ENCODE peak calls at places on chromosomes 16 and 17, in four cellular contexts. H, Y, S and K are unnamed samples.
A peak's percentile ranks its signal among the peaks of the same experiment; 100 is the strongest.

GRCh38 chr17:38451030-38451839 is 23.0 kb downstream of the ARHGAP23 start:
- DNase-seq in H (no peak), S (no peak), Y (peak; percentile 88), K (peak; percentile 78)

GRCh38 chr17:49552070-49552751 is 23.5 kb upstream of the NXPH3 start:
- DNase-seq in S (no peak), H (peak; percentile 49), Y (no peak), K (no peak)

GRCh38 chr16:58105619-58106018 is 23.6 kb downstream of the CFAP20 start:
- DNase-seq in Y (no peak), S (no peak), H (no peak), K (no peak)

GRCh38 chr17:46947236-46947635 is 24.3 kb downstream of the GOSR2 start:
- DNase-seq in S (no peak), H (no peak), Y (no peak), K (no peak)

GRCh38 chr16:10881479-10882030 is 4.6 kb downstream of the CIITA start:
- DNase-seq in S (peak; percentile 61), Y (no peak), H (no peak), K (no peak)

GRCh38 chr16:74448990-74449389 is 27.7 kb upstream of the CLEC18B start:
- DNase-seq in Y (peak; percentile 15), H (peak; percentile 87), S (peak; percentile 35), K (no peak)

GRCh38 chr17:29146369-29146972 is 33.7 kb downstream of the MYO18A start:
- DNase-seq in S (no peak), H (no peak), Y (no peak), K (no peak)

GRCh38 chr17:33964344-33964979 is 290.6 kb upstream of the CCL2 start:
- DNase-seq in Y (peak; percentile 30), S (peak; percentile 30), H (no peak), K (peak; percentile 36)

GRCh38 chr16:72285324-72285723 is 113.4 kb upstream of the PMFBP1 start:
- DNase-seq in H (no peak), S (no peak), Y (no peak), K (peak; percentile 52)

GRCh38 chr17:31722251-31723056 is 136.6 kb downstream of the COPRS start:
- DNase-seq in S (no peak), Y (no peak), H (no peak), K (no peak)

GRCh38 chr17:31318298-31319190 is 2.9 kb downstream of the EVI2A start:
- DNase-seq in S (peak; percentile 79), Y (peak; percentile 7), H (no peak), K (no peak)

GRCh38 chr17:66944365-66945203 is 19.9 kb upstream of the CACNG4 start:
- DNase-seq in H (peak; percentile 54), S (no peak), Y (peak; percentile 40), K (peak; percentile 40)

GRCh38 chr17:78997231-78997741 is 12.3 kb downstream of the CANT1 start:
- DNase-seq in S (no peak), Y (no peak), H (peak; percentile 27), K (peak; percentile 5)

GRCh38 chr16:31696968-31697743 is 169.5 kb downstream of the AHSP start:
- DNase-seq in H (peak; percentile 56), Y (peak; percentile 21), S (peak; percentile 68), K (peak; percentile 29)

GRCh38 chr16:25256821-25257503 is 683 bp downstream of the ZKSCAN2 start:
- DNase-seq in H (peak; percentile 4), S (no peak), Y (no peak), K (no peak)

GRCh38 chr17:74923538-74924249 is 379 bp upstream of the OTOP2 start:
- DNase-seq in H (peak; percentile 80), Y (peak; percentile 34), S (peak; percentile 45), K (peak; percentile 93)

GRCh38 chr16:15539197-15539596 is 103.8 kb downstream of the MARF1 start:
- DNase-seq in H (no peak), S (no peak), Y (peak; percentile 81), K (peak; percentile 42)

GRCh38 chr17:55089955-55090573 is 121.5 kb downstream of the STXBP4 start:
- DNase-seq in H (peak; percentile 82), Y (peak; percentile 17), S (peak; percentile 57), K (peak; percentile 7)

GRCh38 chr16:49953090-49953489 is 71.9 kb upstream of the CNEP1R1 start:
- DNase-seq in Y (no peak), H (no peak), S (no peak), K (no peak)

GRCh38 chr16:16830973-16831372 is 452.0 kb downstream of the NPIPA7 start:
- DNase-seq in Y (no peak), H (no peak), S (no peak), K (no peak)

GRCh38 chr17:42457107-42457787 is 1.4 kb upstream of the ATP6V0A1 start:
- DNase-seq in S (no peak), Y (no peak), H (no peak), K (no peak)

GRCh38 chr16:79600636-79601091 is at the start of gene MAF:
- DNase-seq in H (peak; percentile 16), Y (peak; percentile 93), S (peak; percentile 76), K (peak; percentile 79)

GRCh38 chr17:40810505-40810904 is 10.7 kb upstream of the KRT28 start:
- DNase-seq in H (peak; percentile 87), Y (no peak), S (no peak), K (no peak)

GRCh38 chr16:2031081-2031577 is 4.4 kb downstream of the NHERF2 start:
- DNase-seq in H (no peak), Y (no peak), S (no peak), K (no peak)

GRCh38 chr17:81115749-81116464 is 49.4 kb upstream of the PVALEF start:
- DNase-seq in Y (no peak), H (no peak), S (no peak), K (no peak)

GRCh38 chr17:42944211-42944610 is 20.0 kb downstream of the AARSD1 start:
- DNase-seq in S (no peak), H (no peak), Y (no peak), K (no peak)